ENCODE peak calls at places on chromosomes 6 and 20, in four cellular contexts. Y is HCT116, F is BJ, U is A549. Z is an unnamed sample.

GRCh38 chr20:9068896-9069663 is at the start of gene PLCB4:
- DNase-seq in Y (no peak), F (no peak), U (peak; percentile 88), Z (no peak)

GRCh38 chr6:148934534-148934933 is 187.7 kb downstream of the UST start:
- DNase-seq in Y (no peak), F (no peak), U (no peak), Z (no peak)

GRCh38 chr20:34874094-34874654 is 1.5 kb upstream of the GGT7 start:
- DNase-seq in Y (peak; percentile 79), F (peak; percentile 46), U (peak; percentile 90), Z (peak; percentile 49)

GRCh38 chr6:158752613-158753012 is 66.6 kb downstream of the EZR start:
- DNase-seq in Y (no peak), F (no peak), U (no peak), Z (no peak)

GRCh38 chr20:33211817-33212424 is 5.2 kb upstream of the BPIFA3 start:
- DNase-seq in Y (peak; percentile 61), F (no peak), U (peak; percentile 84), Z (peak; percentile 1)

GRCh38 chr6:81844686-81845085 is 92.2 kb upstream of the TENT5A start:
- DNase-seq in Y (no peak), F (no peak), U (no peak), Z (no peak)

GRCh38 chr20:59560588-59561227 is 43.6 kb upstream of the PHACTR3 start:
- DNase-seq in Y (peak; percentile 13), F (no peak), U (peak; percentile 35), Z (no peak)

GRCh38 chr6:113645986-113646385 is 211.2 kb upstream of the MARCKS start:
- DNase-seq in Y (no peak), F (no peak), U (no peak), Z (no peak)

GRCh38 chr6:78076371-78076770 is 423.5 kb downstream of the MEI4 start:
- DNase-seq in Y (no peak), F (no peak), U (no peak), Z (no peak)

GRCh38 chr6:48036316-48036715 is 74.7 kb downstream of the PTCHD4 start:
- DNase-seq in Y (no peak), F (peak; percentile 81), U (no peak), Z (peak; percentile 57)

GRCh38 chr6:18034798-18035202 is 47.4 kb upstream of the KIF13A start:
- DNase-seq in Y (peak; percentile 12), F (no peak), U (peak; percentile 42), Z (no peak)

GRCh38 chr20:47007826-47008655 is 113.4 kb downstream of the EYA2 start:
- DNase-seq in Y (no peak), F (no peak), U (no peak), Z (no peak)

GRCh38 chr20:21322921-21323321 is 19.8 kb downstream of the XRN2 start:
- DNase-seq in Y (no peak), F (no peak), U (no peak), Z (no peak)

GRCh38 chr6:154408906-154409500 is 52.4 kb upstream of the IPCEF1 start:
- DNase-seq in Y (no peak), F (no peak), U (peak; percentile 55), Z (no peak)

GRCh38 chr6:144330588-144330987 is 45.5 kb downstream of the UTRN start:
- DNase-seq in Y (peak; percentile 51), F (no peak), U (no peak), Z (no peak)

GRCh38 chr6:139588076-139588639 is 213.7 kb upstream of the CITED2 start:
- DNase-seq in Y (peak; percentile 52), F (no peak), U (no peak), Z (no peak)

GRCh38 chr6:36519352-36519751 is 27.9 kb downstream of the STK38 start:
- DNase-seq in Y (no peak), F (no peak), U (no peak), Z (no peak)

GRCh38 chr20:8082025-8082424 is 50.0 kb upstream of the PLCB1 start:
- DNase-seq in Y (peak; percentile 7), F (no peak), U (peak; percentile 45), Z (no peak)

GRCh38 chr20:21391495-21392298 is 5.6 kb downstream of the NKX2-4 start:
- DNase-seq in Y (no peak), F (no peak), U (no peak), Z (no peak)

GRCh38 chr20:32031007-32031958 is 20.8 kb upstream of the HCK start:
- DNase-seq in Y (peak; percentile 84), F (peak; percentile 38), U (peak; percentile 89), Z (peak; percentile 11)

GRCh38 chr20:1330075-1330830 is 1.3 kb upstream of the SDCBP2 start:
- DNase-seq in Y (no peak), F (no peak), U (peak; percentile 19), Z (no peak)

GRCh38 chr6:107957165-107957908 is 671 bp downstream of the SEC63 start:
- DNase-seq in Y (no peak), F (no peak), U (peak; percentile 33), Z (peak; percentile 48)

GRCh38 chr6:82766476-82766875 is 299.2 kb downstream of the UBE3D start:
- DNase-seq in Y (no peak), F (no peak), U (no peak), Z (no peak)

GRCh38 chr6:108559884-108560462 is 744 bp upstream of the FOXO3 start:
- DNase-seq in Y (no peak), F (no peak), U (peak; percentile 67), Z (peak; percentile 59)

GRCh38 chr20:53643031-53643832 is 49.6 kb upstream of the ZNF217 start:
- DNase-seq in Y (peak; percentile 57), F (peak; percentile 59), U (peak; percentile 87), Z (peak; percentile 36)
- H3K4me3 ChIP-seq in Y (no peak overlapping the region), F (no peak overlapping the region), U (peak overlapping the region; percentile 14), Z (peak overlapping the region; percentile 6)

GRCh38 chr20:52105573-52106422 is 85.8 kb downstream of the ZFP64 start:
- DNase-seq in Y (no peak), F (no peak), U (peak; percentile 68), Z (no peak)
- H3K4me3 ChIP-seq in Y (no peak overlapping the region), F (peak overlapping the region; percentile 61), U (peak overlapping the region; percentile 53), Z (peak overlapping the region; percentile 60)

DNA sequence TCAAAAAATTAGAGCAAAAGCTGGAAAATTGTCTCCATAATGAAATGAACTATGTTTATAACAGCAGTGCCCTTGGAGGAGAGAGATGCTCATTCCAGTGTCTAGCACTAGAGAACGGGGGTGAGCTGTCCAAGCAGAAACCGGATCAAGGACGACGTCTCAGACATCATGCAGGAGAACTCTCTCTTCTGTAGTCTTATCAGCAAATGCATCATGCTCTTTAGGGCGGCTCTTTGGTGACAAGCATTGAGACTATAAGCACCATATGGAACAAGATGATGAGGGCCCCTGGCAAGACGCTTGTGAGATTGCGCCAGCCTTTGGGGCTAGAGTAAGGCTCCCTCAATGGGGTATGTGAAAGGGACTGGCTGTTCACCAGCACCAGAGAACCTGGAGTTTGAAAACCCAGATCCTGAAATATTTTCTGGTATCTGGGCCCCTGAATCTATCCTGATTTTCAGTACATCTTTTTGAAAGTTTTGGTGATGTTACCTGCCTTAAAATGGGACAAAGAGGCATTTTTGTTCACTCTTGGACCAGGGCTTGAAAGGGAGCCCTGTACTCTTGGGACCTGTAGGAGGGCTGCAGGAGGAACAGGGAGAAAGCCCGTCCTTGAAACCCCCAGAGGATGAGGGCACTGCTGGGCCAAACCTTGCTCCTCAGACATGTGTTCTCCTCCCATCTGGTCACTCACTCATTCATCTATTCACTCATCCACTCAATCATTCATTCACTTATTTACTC is 127.6 kb downstream of the TTLL2 start:
- DNase-seq in Y (no peak), F (no peak), U (no peak), Z (no peak)
- H3K4me3 ChIP-seq in Y (no peak overlapping the region), F (no peak overlapping the region), U (no peak overlapping the region), Z (no peak overlapping the region)

GRCh38 chr6:28816339-28816908 is 107.4 kb downstream of the TRIM27 start:
- DNase-seq in Y (no peak), F (no peak), U (no peak), Z (no peak)
- H3K4me3 ChIP-seq in Y (no peak overlapping the region), F (no peak overlapping the region), U (no peak overlapping the region), Z (no peak overlapping the region)

DNA sequence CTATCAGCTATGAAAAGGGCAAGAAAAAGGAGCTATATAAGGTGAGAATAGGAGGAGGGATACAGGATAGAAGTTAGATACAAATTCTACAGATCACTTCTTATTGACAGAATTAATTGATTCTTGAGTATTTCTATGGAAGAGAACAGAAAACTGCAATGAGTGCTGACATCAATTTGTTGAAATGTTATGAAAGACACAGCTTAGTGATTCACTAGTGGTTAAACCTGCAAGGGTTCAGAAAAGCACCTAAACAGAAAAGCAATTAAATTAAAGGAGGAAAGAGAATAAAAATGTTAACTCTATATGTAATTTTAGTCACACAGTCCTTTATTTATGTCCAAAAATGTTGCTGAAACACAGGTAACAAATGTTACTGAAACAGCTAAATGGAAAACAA is 254.4 kb upstream of the RUNX2 start:
- DNase-seq in Y (no peak), F (no peak), U (no peak), Z (no peak)
- H3K4me3 ChIP-seq in Y (no peak overlapping the region), F (no peak overlapping the region), U (no peak overlapping the region), Z (no peak overlapping the region)

GRCh38 chr6:31037692-31038091 is 27.4 kb downstream of the MUC22 start:
- DNase-seq in Y (no peak), F (peak; percentile 39), U (no peak), Z (peak; percentile 25)
- H3K4me3 ChIP-seq in Y (no peak overlapping the region), F (no peak overlapping the region), U (no peak overlapping the region), Z (no peak overlapping the region)

DNA sequence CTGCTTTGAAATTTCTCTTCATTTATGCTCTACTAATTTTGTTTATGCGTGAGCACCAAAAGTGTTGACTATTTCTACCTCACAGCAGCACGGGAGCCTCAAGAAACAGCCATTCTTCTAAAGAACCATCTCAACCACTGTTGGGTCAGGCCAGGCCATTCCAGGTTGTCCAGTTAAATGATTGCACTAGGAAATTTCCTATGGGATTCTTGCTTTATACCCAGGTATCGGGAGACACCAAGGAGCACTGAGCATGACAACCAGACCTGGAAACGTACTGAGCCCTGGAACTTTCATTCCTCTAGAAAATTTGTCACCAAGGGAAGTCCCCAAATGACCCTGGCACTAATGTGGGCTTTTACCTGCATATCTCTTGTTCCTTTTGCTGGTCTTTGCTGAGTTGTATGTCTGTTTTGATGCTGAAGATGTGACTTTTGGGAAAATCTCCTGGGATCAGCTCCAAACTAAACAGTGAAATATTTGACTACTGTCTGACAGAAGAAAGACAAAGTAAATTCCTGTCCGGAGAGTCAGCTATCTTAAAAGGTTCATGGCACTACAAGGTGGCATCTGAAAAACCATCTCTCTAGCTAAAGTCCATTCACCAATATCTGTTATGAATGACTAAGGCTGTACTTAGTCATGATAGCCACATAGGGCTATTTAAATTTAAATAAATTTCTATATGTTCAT is 70.5 kb downstream of the SNAP25 start:
- DNase-seq in Y (no peak), F (no peak), U (peak; percentile 89), Z (no peak)
- H3K4me3 ChIP-seq in Y (no peak overlapping the region), F (no peak overlapping the region), U (no peak overlapping the region), Z (no peak overlapping the region)

DNA sequence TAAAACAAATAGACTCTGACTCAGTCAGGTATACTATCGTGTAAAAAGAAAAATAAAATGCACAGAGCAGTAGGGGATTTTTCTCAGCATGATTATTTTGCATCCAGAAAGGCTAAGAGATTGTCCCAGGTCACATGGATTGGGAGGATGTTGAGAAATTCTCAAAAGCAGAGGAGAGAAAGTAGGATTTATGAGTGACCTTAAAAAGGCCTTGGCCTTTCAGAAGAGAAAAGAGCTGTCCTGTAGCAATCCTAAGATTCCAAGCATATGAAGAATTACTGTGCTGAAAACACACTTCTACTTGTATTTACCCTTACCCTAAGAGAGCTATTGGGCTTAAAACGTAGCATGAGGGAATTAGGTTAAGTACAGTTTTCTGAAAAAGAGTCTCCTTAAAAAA is 149.7 kb upstream of the ENPP5 start:
- DNase-seq in Y (no peak), F (peak; percentile 31), U (no peak), Z (no peak)
- H3K4me3 ChIP-seq in Y (no peak overlapping the region), F (no peak overlapping the region), U (no peak overlapping the region), Z (no peak overlapping the region)

GRCh38 chr20:45836841-45837240 is 3.2 kb downstream of the SNX21 start:
- DNase-seq in Y (no peak), F (no peak), U (no peak), Z (no peak)
- H3K4me3 ChIP-seq in Y (no peak overlapping the region), F (no peak overlapping the region), U (no peak overlapping the region), Z (no peak overlapping the region)

GRCh38 chr6:122845916-122846632 is 57.0 kb downstream of the SMPDL3A start:
- DNase-seq in Y (no peak), F (peak; percentile 9), U (no peak), Z (no peak)
- H3K4me3 ChIP-seq in Y (no peak overlapping the region), F (peak overlapping the region; percentile 20), U (no peak overlapping the region), Z (no peak overlapping the region)

Z was measured in skeletal muscle cell.